ENCODE peak calls at places on chromosomes 16 and 17, in six cellular contexts. One of them, this sample, is unnamed.

GRCh38 chr16:56632848-56633365 is 448 bp downstream of the MT1M start:
- DNase-seq in H1: no peak
- DNase-seq in esophagus muscularis mucosa: no peak
- DNase-seq in K562: no peak
- DNase-seq in stomach: no peak
- DNase-seq in upper lobe of left lung: no peak
- DNase-seq in this sample: no peak

GRCh38 chr16:59604331-59604730 is 870.2 kb upstream of the GOT2 start:
- DNase-seq in H1: no peak
- DNase-seq in esophagus muscularis mucosa: no peak
- DNase-seq in K562: no peak
- DNase-seq in stomach: no peak
- DNase-seq in upper lobe of left lung: no peak
- DNase-seq in this sample: no peak

GRCh38 chr16:57141822-57142631 is 43.8 kb downstream of the PSME3IP1 start:
- DNase-seq in H1: no peak
- DNase-seq in esophagus muscularis mucosa: no peak
- DNase-seq in K562: no peak
- DNase-seq in stomach: no peak
- DNase-seq in upper lobe of left lung: no peak
- DNase-seq in this sample: no peak

GRCh38 chr17:63458478-63458877 is 12.4 kb upstream of the CYB561 start:
- DNase-seq in H1: no peak
- DNase-seq in esophagus muscularis mucosa: no peak
- DNase-seq in K562: no peak
- DNase-seq in stomach: no peak
- DNase-seq in upper lobe of left lung: no peak
- DNase-seq in this sample: no peak

GRCh38 chr17:77356109-77356689 is 215.4 kb downstream of the SEC14L1 start:
- DNase-seq in H1: no peak
- DNase-seq in esophagus muscularis mucosa: peak; percentile 83
- DNase-seq in K562: no peak
- DNase-seq in stomach: peak; percentile 24
- DNase-seq in upper lobe of left lung: no peak
- DNase-seq in this sample: no peak

GRCh38 chr17:60664022-60664421 is 13.6 kb upstream of the BCAS3 start:
- DNase-seq in H1: no peak
- DNase-seq in esophagus muscularis mucosa: no peak
- DNase-seq in K562: no peak
- DNase-seq in stomach: no peak
- DNase-seq in upper lobe of left lung: no peak
- DNase-seq in this sample: no peak

GRCh38 chr17:31696184-31696602 is 162.9 kb downstream of the COPRS start:
- DNase-seq in H1: no peak
- DNase-seq in esophagus muscularis mucosa: peak; percentile 96
- DNase-seq in K562: no peak
- DNase-seq in stomach: peak; percentile 74
- DNase-seq in upper lobe of left lung: no peak
- DNase-seq in this sample: peak; percentile 52

GRCh38 chr16:3576211-3576610 is 992 bp downstream of the NLRC3 start:
- DNase-seq in H1: no peak
- DNase-seq in esophagus muscularis mucosa: no peak
- DNase-seq in K562: no peak
- DNase-seq in stomach: no peak
- DNase-seq in upper lobe of left lung: peak; percentile 62
- DNase-seq in this sample: no peak

GRCh38 chr17:71572343-71572742 is 548.5 kb upstream of the SOX9 start:
- DNase-seq in H1: no peak
- DNase-seq in esophagus muscularis mucosa: no peak
- DNase-seq in K562: no peak
- DNase-seq in stomach: no peak
- DNase-seq in upper lobe of left lung: no peak
- DNase-seq in this sample: no peak

GRCh38 chr16:56972898-56973689 is 11.3 kb downstream of the CETP start:
- DNase-seq in H1: no peak
- DNase-seq in esophagus muscularis mucosa: no peak
- DNase-seq in K562: no peak
- DNase-seq in stomach: no peak
- DNase-seq in upper lobe of left lung: no peak
- DNase-seq in this sample: no peak

GRCh38 chr17:3827124-3827773 is 18.8 kb downstream of the NCBP3 start:
- DNase-seq in H1: no peak
- DNase-seq in esophagus muscularis mucosa: no peak
- DNase-seq in K562: peak; percentile 67
- DNase-seq in stomach: peak; percentile 65
- DNase-seq in upper lobe of left lung: no peak
- DNase-seq in this sample: peak; percentile 64

GRCh38 chr17:29870836-29871430 is 59.1 kb downstream of the SSH2 start:
- DNase-seq in H1: no peak
- DNase-seq in esophagus muscularis mucosa: no peak
- DNase-seq in K562: no peak
- DNase-seq in stomach: no peak
- DNase-seq in upper lobe of left lung: no peak
- DNase-seq in this sample: no peak

GRCh38 chr16:57478396-57479024 is 7.8 kb downstream of the DOK4 start:
- DNase-seq in H1: no peak
- DNase-seq in esophagus muscularis mucosa: no peak
- DNase-seq in K562: no peak
- DNase-seq in stomach: no peak
- DNase-seq in upper lobe of left lung: no peak
- DNase-seq in this sample: no peak

GRCh38 chr16:3646348-3646920 is 8.1 kb upstream of the DNASE1 start:
- DNase-seq in H1: no peak
- DNase-seq in esophagus muscularis mucosa: no peak
- DNase-seq in K562: peak; percentile 74
- DNase-seq in stomach: peak; percentile 73
- DNase-seq in upper lobe of left lung: no peak
- DNase-seq in this sample: peak; percentile 88

GRCh38 chr17:38891441-38891840 is 21.6 kb downstream of the LASP1 start:
- DNase-seq in H1: no peak
- DNase-seq in esophagus muscularis mucosa: no peak
- DNase-seq in K562: no peak
- DNase-seq in stomach: no peak
- DNase-seq in upper lobe of left lung: no peak
- DNase-seq in this sample: no peak

GRCh38 chr17:2909164-2909852 is 113.1 kb downstream of the RAP1GAP2 start:
- DNase-seq in H1: no peak
- DNase-seq in esophagus muscularis mucosa: no peak
- DNase-seq in K562: no peak
- DNase-seq in stomach: no peak
- DNase-seq in upper lobe of left lung: no peak
- DNase-seq in this sample: peak; percentile 30

GRCh38 chr17:49996495-49997255 is 1.7 kb upstream of the DLX3 start:
- DNase-seq in H1: no peak
- DNase-seq in esophagus muscularis mucosa: no peak
- DNase-seq in K562: peak; percentile 61
- DNase-seq in stomach: peak; percentile 59
- DNase-seq in upper lobe of left lung: peak; percentile 94
- DNase-seq in this sample: peak; percentile 49

GRCh38 chr16:20241321-20241720 is 86.0 kb downstream of the GP2 start:
- DNase-seq in H1: no peak
- DNase-seq in esophagus muscularis mucosa: no peak
- DNase-seq in K562: no peak
- DNase-seq in stomach: no peak
- DNase-seq in upper lobe of left lung: no peak
- DNase-seq in this sample: no peak

GRCh38 chr16:21685034-21685455 is 21.3 kb downstream of the OTOA start:
- DNase-seq in H1: no peak
- DNase-seq in esophagus muscularis mucosa: no peak
- DNase-seq in K562: peak; percentile 26
- DNase-seq in stomach: no peak
- DNase-seq in upper lobe of left lung: peak; percentile 63
- DNase-seq in this sample: no peak

GRCh38 chr17:56545056-56545455 is 48.4 kb upstream of the NOG start:
- DNase-seq in H1: no peak
- DNase-seq in esophagus muscularis mucosa: no peak
- DNase-seq in K562: no peak
- DNase-seq in stomach: no peak
- DNase-seq in upper lobe of left lung: no peak
- DNase-seq in this sample: no peak

GRCh38 chr16:68421076-68421475 is 27.2 kb downstream of the SMPD3 start:
- DNase-seq in H1: no peak
- DNase-seq in esophagus muscularis mucosa: no peak
- DNase-seq in K562: no peak
- DNase-seq in stomach: no peak
- DNase-seq in upper lobe of left lung: peak; percentile 6
- DNase-seq in this sample: no peak

GRCh38 chr17:62966426-62967110 is 533 bp downstream of the TANC2 start:
- DNase-seq in H1: no peak
- DNase-seq in esophagus muscularis mucosa: no peak
- DNase-seq in K562: peak; percentile 26
- DNase-seq in stomach: peak; percentile 64
- DNase-seq in upper lobe of left lung: no peak
- DNase-seq in this sample: peak; percentile 74

GRCh38 chr17:38617967-38618760 is 12.4 kb upstream of the SRCIN1 start:
- DNase-seq in H1: no peak
- DNase-seq in esophagus muscularis mucosa: no peak
- DNase-seq in K562: no peak
- DNase-seq in stomach: no peak
- DNase-seq in upper lobe of left lung: no peak
- DNase-seq in this sample: no peak

GRCh38 chr17:63434951-63435571 is 11.0 kb downstream of the CYB561 start:
- DNase-seq in H1: no peak
- DNase-seq in esophagus muscularis mucosa: no peak
- DNase-seq in K562: no peak
- DNase-seq in stomach: peak; percentile 96
- DNase-seq in upper lobe of left lung: no peak
- DNase-seq in this sample: peak; percentile 83

GRCh38 chr17:57551321-57552079 is 193.6 kb downstream of the CCDC182 start:
- DNase-seq in H1: no peak
- DNase-seq in esophagus muscularis mucosa: no peak
- DNase-seq in K562: no peak
- DNase-seq in stomach: peak; percentile 43
- DNase-seq in upper lobe of left lung: no peak
- DNase-seq in this sample: peak; percentile 82

GRCh38 chr17:44904001-44904984 is 5.0 kb upstream of the EFTUD2 start:
- DNase-seq in H1: no peak
- DNase-seq in esophagus muscularis mucosa: no peak
- DNase-seq in K562: no peak
- DNase-seq in stomach: no peak
- DNase-seq in upper lobe of left lung: no peak
- DNase-seq in this sample: no peak

GRCh38 chr17:44907696-44908470 is 7.4 kb downstream of the GFAP start:
- DNase-seq in H1: no peak
- DNase-seq in esophagus muscularis mucosa: no peak
- DNase-seq in K562: no peak
- DNase-seq in stomach: no peak
- DNase-seq in upper lobe of left lung: no peak
- DNase-seq in this sample: no peak

GRCh38 chr17:44906987-44907681 is 7.9 kb upstream of the EFTUD2 start:
- DNase-seq in H1: no peak
- DNase-seq in esophagus muscularis mucosa: no peak
- DNase-seq in K562: peak; percentile 83
- DNase-seq in stomach: no peak
- DNase-seq in upper lobe of left lung: no peak
- DNase-seq in this sample: no peak

GRCh38 chr17:44905006-44906000 is 6.1 kb upstream of the EFTUD2 start:
- DNase-seq in H1: no peak
- DNase-seq in esophagus muscularis mucosa: no peak
- DNase-seq in K562: no peak
- DNase-seq in stomach: no peak
- DNase-seq in upper lobe of left lung: no peak
- DNase-seq in this sample: peak; percentile 71

GRCh38 chr17:44906010-44906646 is 6.9 kb upstream of the EFTUD2 start:
- DNase-seq in H1: no peak
- DNase-seq in esophagus muscularis mucosa: no peak
- DNase-seq in K562: peak; percentile 75
- DNase-seq in stomach: no peak
- DNase-seq in upper lobe of left lung: no peak
- DNase-seq in this sample: no peak
- TF ChIP-seq POLR2A in H1: no peak
- TF ChIP-seq POLR2A in esophagus muscularis mucosa: no peak
- TF ChIP-seq POLR2A in K562: no peak
- TF ChIP-seq POLR2A in stomach: no peak
- TF ChIP-seq POLR2A in upper lobe of left lung: no peak
- TF ChIP-seq POLR2A in this sample: no peak

DNA sequence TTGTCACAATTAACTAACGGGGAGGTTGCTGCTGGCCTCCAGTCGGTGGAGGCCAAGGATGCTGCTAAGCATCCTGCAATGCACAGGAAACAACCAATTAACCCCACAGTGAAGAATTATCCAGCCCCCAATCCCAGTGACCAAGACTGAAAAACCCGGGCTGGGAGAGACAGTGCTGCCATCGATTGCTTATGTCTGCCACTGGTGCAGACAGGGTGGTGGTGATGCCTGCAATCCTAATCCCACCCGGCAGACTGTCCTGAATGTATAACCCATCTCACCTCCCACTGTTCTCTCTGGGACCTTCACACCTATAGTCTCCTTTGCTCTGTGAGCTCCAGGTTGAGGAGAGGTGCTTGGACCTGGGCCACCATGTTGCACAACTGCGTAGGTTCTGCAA is 42.3 kb upstream of the KLHDC4 start:
- DNase-seq in H1: no peak
- DNase-seq in esophagus muscularis mucosa: no peak
- DNase-seq in K562: no peak
- DNase-seq in stomach: no peak
- DNase-seq in upper lobe of left lung: no peak
- DNase-seq in this sample: no peak
- TF ChIP-seq EP300 in H1: no peak
- TF ChIP-seq EP300 in esophagus muscularis mucosa: no peak
- TF ChIP-seq EP300 in K562: no peak
- TF ChIP-seq EP300 in stomach: no peak
- TF ChIP-seq EP300 in upper lobe of left lung: no peak
- TF ChIP-seq EP300 in this sample: no peak

GRCh38 chr17:21375757-21376584 is at the start of gene KCNJ12:
- DNase-seq in H1: no peak
- DNase-seq in esophagus muscularis mucosa: no peak
- DNase-seq in K562: peak; percentile 12
- DNase-seq in stomach: peak; percentile 41
- DNase-seq in upper lobe of left lung: peak; percentile 89
- DNase-seq in this sample: peak; percentile 34
- TF ChIP-seq POLR2AphosphoS5 in H1: no peak
- TF ChIP-seq POLR2AphosphoS5 in esophagus muscularis mucosa: no peak
- TF ChIP-seq POLR2AphosphoS5 in K562: no peak
- TF ChIP-seq POLR2AphosphoS5 in stomach: no peak
- TF ChIP-seq POLR2AphosphoS5 in upper lobe of left lung: no peak
- TF ChIP-seq POLR2AphosphoS5 in this sample: no peak

GRCh38 chr16:2038359-2039285 is 9.0 kb downstream of the NTHL1 start:
- DNase-seq in H1: no peak
- DNase-seq in esophagus muscularis mucosa: no peak
- DNase-seq in K562: no peak
- DNase-seq in stomach: no peak
- DNase-seq in upper lobe of left lung: peak; percentile 84
- DNase-seq in this sample: no peak

GRCh38 chr16:2039286-2040030 is 8.2 kb downstream of the NTHL1 start:
- DNase-seq in H1: no peak
- DNase-seq in esophagus muscularis mucosa: peak; percentile 94
- DNase-seq in K562: peak; percentile 36
- DNase-seq in stomach: peak; percentile 83
- DNase-seq in upper lobe of left lung: peak; percentile 83
- DNase-seq in this sample: peak; percentile 72

GRCh38 chr16:2042171-2042570 is 5.5 kb downstream of the NTHL1 start:
- DNase-seq in H1: no peak
- DNase-seq in esophagus muscularis mucosa: no peak
- DNase-seq in K562: no peak
- DNase-seq in stomach: peak; percentile 82
- DNase-seq in upper lobe of left lung: peak; percentile 89
- DNase-seq in this sample: no peak

GRCh38 chr16:2040031-2040430 is 7.6 kb downstream of the NTHL1 start:
- DNase-seq in H1: no peak
- DNase-seq in esophagus muscularis mucosa: no peak
- DNase-seq in K562: no peak
- DNase-seq in stomach: no peak
- DNase-seq in upper lobe of left lung: peak; percentile 75
- DNase-seq in this sample: no peak

GRCh38 chr16:2040450-2041105 is 7.1 kb downstream of the NTHL1 start:
- DNase-seq in H1: no peak
- DNase-seq in esophagus muscularis mucosa: no peak
- DNase-seq in K562: no peak
- DNase-seq in stomach: no peak
- DNase-seq in upper lobe of left lung: peak; percentile 83
- DNase-seq in this sample: no peak
- TF ChIP-seq POLR2A in H1: no peak
- TF ChIP-seq POLR2A in esophagus muscularis mucosa: no peak
- TF ChIP-seq POLR2A in K562: no peak
- TF ChIP-seq POLR2A in stomach: no peak
- TF ChIP-seq POLR2A in upper lobe of left lung: no peak
- TF ChIP-seq POLR2A in this sample: no peak